ENCODE peak calls at places on chromosomes 7 and 10, in six cellular contexts. P is NB4, W is transverse colon, M is glutamatergic neuron, F is MCF 10A, Q is astrocyte of the spinal cord. C is an unnamed sample.

GRCh38 chr10:7189909-7190308 is 220.9 kb downstream of the SFMBT2 start:
- DNase-seq in P (no peak), W (no peak), F (no peak), Q (no peak), M (no peak), C (no peak)

GRCh38 chr7:43625453-43625852 is 42.5 kb downstream of the STK17A start:
- DNase-seq in P (no peak), W (no peak), M (no peak), F (no peak), Q (no peak), C (no peak)

GRCh38 chr7:128141683-128142195 is 99.3 kb upstream of the LEP start:
- DNase-seq in Q (no peak), P (no peak), W (no peak), M (no peak), F (no peak), C (no peak)

GRCh38 chr7:34107306-34107705 is 202.0 kb downstream of the BMPER start:
- DNase-seq in P (peak), W (no peak), M (no peak), Q (peak), F (peak), C (peak)

GRCh38 chr7:39888171-39888853 is 61.7 kb upstream of the CDK13 start:
- DNase-seq in M (no peak), W (no peak), P (peak), Q (no peak), F (no peak), C (no peak)

GRCh38 chr10:48577158-48577557 is 27.7 kb downstream of the ARHGAP22 start:
- DNase-seq in P (peak), M (no peak), W (no peak), Q (no peak), F (no peak), C (no peak)

GRCh38 chr10:71334228-71334791 is 15.3 kb downstream of the SLC29A3 start:
- DNase-seq in M (no peak), Q (no peak), W (no peak), P (no peak), F (no peak), C (no peak)

GRCh38 chr7:151891753-151892152 is 14.8 kb upstream of the PRKAG2 start:
- DNase-seq in F (no peak), M (no peak), Q (no peak), P (no peak), W (no peak), C (no peak)

GRCh38 chr7:106290319-106290718 is 5.5 kb upstream of the NAMPT start:
- DNase-seq in Q (no peak), F (no peak), W (peak), M (no peak), P (no peak), C (no peak)

GRCh38 chr7:95794917-95795515 is 22.7 kb downstream of the DYNC1I1 start:
- DNase-seq in W (no peak), P (peak), Q (peak), M (no peak), F (peak), C (no peak)
- TF ChIP-seq CTCF in W (peak), P (peak), Q (peak), M (peak), F (peak), C (peak)

DNA sequence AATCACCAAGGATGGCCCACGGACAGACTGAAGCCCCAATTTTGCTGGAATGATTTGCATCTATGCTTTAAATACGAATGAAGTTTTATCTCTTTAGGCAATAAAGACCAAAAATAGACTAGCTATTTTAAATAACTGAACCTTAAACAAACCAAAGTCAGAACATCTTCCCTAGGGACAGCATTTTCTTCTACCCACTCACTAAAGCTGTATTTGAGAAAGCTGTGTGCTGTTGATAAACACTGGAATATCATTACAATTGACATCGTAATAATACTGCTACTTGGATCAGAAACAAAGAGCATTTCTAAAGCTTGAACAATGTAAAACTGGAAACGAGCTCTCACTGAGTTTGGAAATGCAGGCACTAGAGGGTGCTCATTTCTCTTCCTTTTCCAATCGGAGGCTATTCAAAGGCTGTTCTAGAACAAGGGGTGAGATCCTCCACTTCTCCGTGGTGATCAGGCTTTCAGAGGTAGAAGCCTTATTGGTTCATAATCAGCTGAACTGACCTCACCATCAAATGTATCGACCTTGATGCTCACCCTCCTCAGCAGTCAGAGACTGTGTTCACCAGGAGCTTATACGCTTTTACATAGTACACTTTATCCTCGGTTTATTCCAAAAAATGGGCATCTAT is 225.3 kb upstream of the PRSS1 start:
- DNase-seq in W (no peak), F (no peak), Q (no peak), M (no peak), P (no peak), C (no peak)
- TF ChIP-seq CTCF in W (no peak), F (no peak), Q (peak), M (no peak), P (no peak), C (peak)

GRCh38 chr7:86904949-86905834 is 154.3 kb downstream of the ELAPOR2 start:
- DNase-seq in M (no peak), P (peak), W (no peak), Q (peak), F (peak), C (peak)
- TF ChIP-seq CTCF in M (peak), P (peak), W (peak), Q (peak), F (peak), C (peak)

GRCh38 chr7:100400656-100401055 is 27.4 kb downstream of the PILRA start:
- DNase-seq in Q (no peak), W (no peak), P (peak), F (no peak), M (peak), C (no peak)
- TF ChIP-seq CTCF in Q (peak), W (no peak), P (peak), F (no peak), M (no peak), C (peak)

DNA sequence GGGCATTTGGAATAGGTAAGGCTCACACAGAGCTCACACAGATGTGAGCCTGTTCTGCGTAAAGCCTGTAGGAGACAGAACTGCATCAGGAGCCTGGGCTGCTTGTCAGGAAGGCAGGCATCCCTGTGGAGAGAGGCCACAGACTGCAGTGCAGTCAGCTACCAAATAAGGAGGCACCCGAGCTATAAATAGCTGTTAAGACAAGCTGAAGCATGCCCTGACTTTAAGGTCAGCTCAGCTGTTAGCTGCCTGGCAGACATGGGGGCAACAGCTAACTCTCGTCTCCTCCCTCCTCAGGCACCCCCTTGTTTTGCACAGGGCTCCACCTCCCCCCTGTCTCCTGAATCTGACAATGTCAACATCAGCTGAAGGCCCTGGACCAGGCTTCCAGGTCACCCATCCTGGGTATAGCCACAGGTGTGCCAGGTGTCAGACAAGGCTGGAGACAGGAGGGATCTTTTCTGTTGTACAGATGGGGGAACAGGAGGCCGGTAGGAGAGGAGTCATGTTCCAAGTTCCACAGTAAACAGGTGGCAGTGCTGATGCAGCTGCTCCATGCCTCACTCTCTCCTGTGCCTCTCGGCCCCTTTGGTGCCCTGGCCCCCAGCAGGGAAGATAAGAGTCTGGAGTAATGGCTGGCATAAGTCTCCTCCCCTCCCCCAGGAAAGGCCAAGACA is 27.6 kb upstream of the MKRN1 start:
- DNase-seq in F (peak), M (peak), W (peak), P (no peak), Q (peak), C (peak)
- TF ChIP-seq CTCF in F (no peak), M (no peak), W (peak), P (no peak), Q (peak), C (no peak)

DNA sequence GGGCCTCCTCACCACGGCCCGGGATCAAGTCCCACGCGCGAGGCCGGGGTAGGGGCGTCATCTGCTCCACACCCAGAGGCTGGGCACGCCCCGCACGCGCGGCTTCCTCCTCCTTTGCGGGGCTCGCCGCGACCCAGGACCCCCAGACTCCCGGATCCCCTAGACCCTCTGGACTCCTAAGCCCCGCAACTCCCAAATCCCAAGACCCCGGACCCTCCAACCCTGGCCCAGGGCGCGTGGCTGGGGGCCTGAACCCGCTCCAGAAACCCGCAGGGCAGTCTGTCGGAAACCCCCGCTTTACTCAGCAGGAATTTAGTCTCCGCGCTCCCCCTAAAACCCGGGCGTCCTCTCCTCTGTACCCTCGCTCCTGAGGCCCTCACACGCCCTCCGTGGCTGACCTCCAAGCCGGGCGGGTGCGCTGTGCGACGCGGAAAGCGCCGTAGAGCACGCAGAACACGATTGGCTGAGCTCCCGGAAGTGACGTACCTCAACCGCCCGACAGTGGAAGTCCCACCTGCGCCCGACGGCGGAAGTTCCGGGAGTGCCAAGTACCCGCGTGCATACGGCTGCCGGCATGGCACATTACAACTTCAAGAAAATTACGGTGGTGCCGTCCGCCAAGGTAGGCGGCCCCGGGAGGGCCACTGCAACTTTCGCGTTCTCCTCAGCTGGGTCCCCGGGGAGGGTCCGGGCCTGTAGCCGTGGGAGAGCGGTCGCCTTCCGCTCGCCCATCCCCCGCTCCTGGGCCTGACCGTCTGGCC is at the start of gene GTPBP4:
- DNase-seq in M (peak), F (peak), P (peak), Q (peak), W (peak), C (peak)
- TF ChIP-seq CTCF in M (no peak), F (no peak), P (peak), Q (no peak), W (no peak), C (peak)

C was measured in HFFc6.